ENCODE peak calls at places on chromosomes 5 and 9, in six cellular contexts. One of them, this sample, is unnamed.

GRCh38 chr5:65762234-65762633 is 40.2 kb downstream of the NLN start:
- DNase-seq in K562: no peak
- DNase-seq in A549: no peak
- DNase-seq in HepG2: no peak
- DNase-seq in IMR-90: no peak
- DNase-seq in GM12878: no peak
- DNase-seq in this sample: no peak

GRCh38 chr5:83632874-83633273 is 87.8 kb downstream of the HAPLN1 start:
- DNase-seq in IMR-90: peak
- DNase-seq in A549: no peak
- DNase-seq in HepG2: no peak
- DNase-seq in GM12878: no peak
- DNase-seq in K562: no peak
- DNase-seq in this sample: no peak

GRCh38 chr9:18849186-18849724 is 183.8 kb downstream of the SAXO1 start:
- DNase-seq in K562: no peak
- DNase-seq in IMR-90: no peak
- DNase-seq in A549: no peak
- DNase-seq in HepG2: no peak
- DNase-seq in GM12878: no peak
- DNase-seq in this sample: no peak

GRCh38 chr9:37241340-37241739 is 121.0 kb downstream of the ZCCHC7 start:
- DNase-seq in A549: no peak
- DNase-seq in HepG2: no peak
- DNase-seq in GM12878: no peak
- DNase-seq in K562: no peak
- DNase-seq in IMR-90: no peak
- DNase-seq in this sample: no peak

GRCh38 chr5:8478308-8478707 is 609.4 kb downstream of the MTRR start:
- DNase-seq in HepG2: no peak
- DNase-seq in IMR-90: no peak
- DNase-seq in K562: no peak
- DNase-seq in GM12878: no peak
- DNase-seq in A549: no peak
- DNase-seq in this sample: no peak

GRCh38 chr5:131581710-131582109 is 53.3 kb downstream of the RAPGEF6 start:
- DNase-seq in IMR-90: no peak
- DNase-seq in HepG2: peak
- DNase-seq in GM12878: no peak
- DNase-seq in A549: no peak
- DNase-seq in K562: no peak
- DNase-seq in this sample: no peak

GRCh38 chr5:179858241-179858585 is 404 bp downstream of the MRNIP start:
- DNase-seq in IMR-90: peak
- DNase-seq in HepG2: peak
- DNase-seq in K562: peak
- DNase-seq in A549: peak
- DNase-seq in GM12878: peak
- DNase-seq in this sample: peak

GRCh38 chr9:78130004-78130403 is 98.4 kb upstream of the GNAQ start:
- DNase-seq in A549: peak
- DNase-seq in HepG2: no peak
- DNase-seq in GM12878: no peak
- DNase-seq in K562: no peak
- DNase-seq in IMR-90: no peak
- DNase-seq in this sample: peak

GRCh38 chr5:2332521-2332920 is 419.0 kb downstream of the IRX2 start:
- DNase-seq in GM12878: no peak
- DNase-seq in K562: no peak
- DNase-seq in IMR-90: no peak
- DNase-seq in HepG2: no peak
- DNase-seq in A549: no peak
- DNase-seq in this sample: no peak

GRCh38 chr9:130036099-130036498 is 6.9 kb downstream of the FNBP1 start:
- DNase-seq in A549: no peak
- DNase-seq in K562: no peak
- DNase-seq in HepG2: no peak
- DNase-seq in GM12878: no peak
- DNase-seq in IMR-90: peak
- DNase-seq in this sample: no peak

GRCh38 chr5:54462281-54462680 is 6.8 kb downstream of the HSPB3 start:
- DNase-seq in K562: no peak
- DNase-seq in A549: no peak
- DNase-seq in GM12878: no peak
- DNase-seq in HepG2: no peak
- DNase-seq in IMR-90: no peak
- DNase-seq in this sample: no peak

GRCh38 chr5:173643964-173644363 is 27.5 kb upstream of the BOD1 start:
- DNase-seq in IMR-90: peak
- DNase-seq in A549: no peak
- DNase-seq in GM12878: peak
- DNase-seq in K562: no peak
- DNase-seq in HepG2: no peak
- DNase-seq in this sample: no peak

GRCh38 chr5:180790524-180790923 is 12.1 kb downstream of the MGAT1 start:
- DNase-seq in GM12878: no peak
- DNase-seq in IMR-90: no peak
- DNase-seq in HepG2: no peak
- DNase-seq in K562: no peak
- DNase-seq in A549: no peak
- DNase-seq in this sample: no peak

GRCh38 chr5:80722916-80723315 is 68.1 kb upstream of the DHFR start:
- DNase-seq in GM12878: no peak
- DNase-seq in HepG2: no peak
- DNase-seq in K562: no peak
- DNase-seq in A549: no peak
- DNase-seq in IMR-90: no peak
- DNase-seq in this sample: no peak

GRCh38 chr5:72108200-72109050 is 1.1 kb downstream of the MAP1B start:
- DNase-seq in K562: peak
- DNase-seq in A549: peak
- DNase-seq in GM12878: no peak
- DNase-seq in IMR-90: peak
- DNase-seq in HepG2: peak
- DNase-seq in this sample: peak

GRCh38 chr5:171914939-171915338 is 91.5 kb downstream of the FBXW11 start:
- DNase-seq in GM12878: no peak
- DNase-seq in HepG2: no peak
- DNase-seq in A549: no peak
- DNase-seq in IMR-90: no peak
- DNase-seq in K562: no peak
- DNase-seq in this sample: no peak

GRCh38 chr5:128469924-128470323 is 68.1 kb downstream of the FBN2 start:
- DNase-seq in IMR-90: peak
- DNase-seq in HepG2: no peak
- DNase-seq in GM12878: no peak
- DNase-seq in A549: no peak
- DNase-seq in K562: no peak
- DNase-seq in this sample: no peak

GRCh38 chr5:83718195-83718825 is 2.3 kb downstream of the HAPLN1 start:
- DNase-seq in GM12878: no peak
- DNase-seq in HepG2: peak
- DNase-seq in K562: peak
- DNase-seq in IMR-90: peak
- DNase-seq in A549: peak
- DNase-seq in this sample: peak

GRCh38 chr5:95283761-95284511 is 958 bp downstream of the MCTP1 start:
- DNase-seq in GM12878: no peak
- DNase-seq in IMR-90: no peak
- DNase-seq in K562: peak
- DNase-seq in HepG2: no peak
- DNase-seq in A549: peak
- DNase-seq in this sample: peak

GRCh38 chr9:99690573-99690972 is 131.1 kb upstream of the NR4A3 start:
- DNase-seq in K562: no peak
- DNase-seq in HepG2: no peak
- DNase-seq in IMR-90: no peak
- DNase-seq in GM12878: no peak
- DNase-seq in A549: no peak
- DNase-seq in this sample: no peak

GRCh38 chr9:86281577-86282076 is 711 bp downstream of the ISCA1 start:
- DNase-seq in GM12878: peak
- DNase-seq in K562: no peak
- DNase-seq in A549: peak
- DNase-seq in IMR-90: no peak
- DNase-seq in HepG2: peak
- DNase-seq in this sample: no peak

GRCh38 chr9:90060256-90060655 is 455.4 kb downstream of the GADD45G start:
- DNase-seq in A549: no peak
- DNase-seq in HepG2: no peak
- DNase-seq in IMR-90: no peak
- DNase-seq in K562: no peak
- DNase-seq in GM12878: no peak
- DNase-seq in this sample: no peak

GRCh38 chr9:37201581-37201980 is 81.2 kb downstream of the ZCCHC7 start:
- DNase-seq in HepG2: no peak
- DNase-seq in A549: no peak
- DNase-seq in IMR-90: no peak
- DNase-seq in K562: no peak
- DNase-seq in GM12878: no peak
- DNase-seq in this sample: no peak

GRCh38 chr5:78467744-78468357 is 107.4 kb downstream of the SCAMP1 start:
- DNase-seq in IMR-90: peak
- DNase-seq in GM12878: peak
- DNase-seq in A549: peak
- DNase-seq in K562: peak
- DNase-seq in HepG2: peak
- DNase-seq in this sample: peak

GRCh38 chr5:103366938-103367549 is 108.5 kb downstream of the MACIR start:
- DNase-seq in HepG2: no peak
- DNase-seq in GM12878: no peak
- DNase-seq in K562: no peak
- DNase-seq in IMR-90: no peak
- DNase-seq in A549: no peak
- DNase-seq in this sample: no peak

GRCh38 chr9:14393382-14393781 is 79.4 kb upstream of the NFIB start:
- DNase-seq in IMR-90: no peak
- DNase-seq in HepG2: no peak
- DNase-seq in GM12878: no peak
- DNase-seq in K562: no peak
- DNase-seq in A549: no peak
- DNase-seq in this sample: no peak

GRCh38 chr5:172648755-172649154 is 7.7 kb downstream of the NEURL1B start:
- DNase-seq in IMR-90: no peak
- DNase-seq in A549: no peak
- DNase-seq in GM12878: no peak
- DNase-seq in HepG2: no peak
- DNase-seq in K562: no peak
- DNase-seq in this sample: no peak

GRCh38 chr9:20921362-20921761 is 110.1 kb downstream of the HACD4 start:
- DNase-seq in HepG2: no peak
- DNase-seq in IMR-90: peak
- DNase-seq in GM12878: no peak
- DNase-seq in K562: no peak
- DNase-seq in A549: no peak
- DNase-seq in this sample: no peak

GRCh38 chr5:149641000-149641576 is 59.8 kb downstream of the ARHGEF37 start:
- DNase-seq in IMR-90: peak
- DNase-seq in A549: no peak
- DNase-seq in HepG2: peak
- DNase-seq in K562: peak
- DNase-seq in GM12878: no peak
- DNase-seq in this sample: no peak

GRCh38 chr5:82183828-82184227 is 94.3 kb downstream of the RPS23 start:
- DNase-seq in A549: no peak
- DNase-seq in IMR-90: peak
- DNase-seq in GM12878: peak
- DNase-seq in K562: no peak
- DNase-seq in HepG2: no peak
- DNase-seq in this sample: no peak

GRCh38 chr9:75814667-75815066 is 75.8 kb upstream of the PCSK5 start:
- DNase-seq in GM12878: no peak
- DNase-seq in HepG2: no peak
- DNase-seq in IMR-90: no peak
- DNase-seq in K562: no peak
- DNase-seq in A549: no peak
- DNase-seq in this sample: no peak

GRCh38 chr9:100459963-100460362 is 13.0 kb upstream of the TMEFF1 start:
- DNase-seq in K562: no peak
- DNase-seq in A549: no peak
- DNase-seq in HepG2: no peak
- DNase-seq in IMR-90: no peak
- DNase-seq in GM12878: no peak
- DNase-seq in this sample: no peak

GRCh38 chr9:128101690-128102089 is 25.8 kb downstream of the PTGES2 start:
- DNase-seq in GM12878: no peak
- DNase-seq in IMR-90: no peak
- DNase-seq in HepG2: no peak
- DNase-seq in K562: no peak
- DNase-seq in A549: no peak
- DNase-seq in this sample: no peak

GRCh38 chr9:3951266-3951665 is 348.6 kb downstream of the GLIS3 start:
- DNase-seq in IMR-90: peak
- DNase-seq in A549: no peak
- DNase-seq in HepG2: no peak
- DNase-seq in GM12878: no peak
- DNase-seq in K562: no peak
- DNase-seq in this sample: no peak

GRCh38 chr5:179906795-179907569 is 715 bp downstream of the TBC1D9B start:
- DNase-seq in A549: no peak
- DNase-seq in K562: peak
- DNase-seq in HepG2: no peak
- DNase-seq in IMR-90: peak
- DNase-seq in GM12878: no peak
- DNase-seq in this sample: peak

GRCh38 chr5:97550164-97550563 is 367.1 kb upstream of the RIOK2 start:
- DNase-seq in K562: no peak
- DNase-seq in GM12878: no peak
- DNase-seq in A549: no peak
- DNase-seq in HepG2: no peak
- DNase-seq in IMR-90: peak
- DNase-seq in this sample: no peak
- TF ChIP-seq BHLHE40 in K562: no peak
- TF ChIP-seq BHLHE40 in GM12878: no peak
- TF ChIP-seq BHLHE40 in A549: no peak
- TF ChIP-seq BHLHE40 in HepG2: no peak
- TF ChIP-seq BHLHE40 in IMR-90: peak
- TF ChIP-seq BHLHE40 in this sample: no peak

GRCh38 chr9:136773386-136774044 is 9.2 kb upstream of the LCN15 start:
- DNase-seq in HepG2: peak
- DNase-seq in IMR-90: no peak
- DNase-seq in GM12878: no peak
- DNase-seq in K562: peak
- DNase-seq in A549: peak
- DNase-seq in this sample: peak
- TF ChIP-seq BHLHE40 in HepG2: no peak
- TF ChIP-seq BHLHE40 in IMR-90: no peak
- TF ChIP-seq BHLHE40 in GM12878: no peak
- TF ChIP-seq BHLHE40 in K562: no peak
- TF ChIP-seq BHLHE40 in A549: no peak
- TF ChIP-seq BHLHE40 in this sample: no peak

GRCh38 chr5:147880461-147880860 is 1.9 kb downstream of the SCGB3A2 start:
- DNase-seq in A549: no peak
- DNase-seq in K562: no peak
- DNase-seq in IMR-90: no peak
- DNase-seq in GM12878: no peak
- DNase-seq in HepG2: no peak
- DNase-seq in this sample: no peak
- TF ChIP-seq BHLHE40 in A549: no peak
- TF ChIP-seq BHLHE40 in K562: no peak
- TF ChIP-seq BHLHE40 in IMR-90: no peak
- TF ChIP-seq BHLHE40 in GM12878: no peak
- TF ChIP-seq BHLHE40 in HepG2: no peak
- TF ChIP-seq BHLHE40 in this sample: no peak

GRCh38 chr9:134551657-134552348 is 89.8 kb upstream of the COL5A1 start:
- DNase-seq in GM12878: no peak
- DNase-seq in A549: peak
- DNase-seq in K562: no peak
- DNase-seq in IMR-90: peak
- DNase-seq in HepG2: no peak
- DNase-seq in this sample: peak
- TF ChIP-seq BHLHE40 in GM12878: no peak
- TF ChIP-seq BHLHE40 in A549: no peak
- TF ChIP-seq BHLHE40 in K562: no peak
- TF ChIP-seq BHLHE40 in IMR-90: peak
- TF ChIP-seq BHLHE40 in HepG2: no peak
- TF ChIP-seq BHLHE40 in this sample: no peak